ENCODE peak calls at places on chromosome 16, in four cellular contexts. H is upper lobe of right lung, L is HCT116, M is adipocyte. G is an unnamed sample. For H3K27me3, the result is how much of the 10 kb centered on the place peaks cover.

GRCh38 chr16:20875358-20875656 is 24.9 kb downstream of the DCUN1D3 start:
- DNase-seq in H (no peak), L (no peak), M (no peak), G (no peak)

GRCh38 chr16:76784530-76784929 is 406.5 kb upstream of the MON1B start:
- DNase-seq in H (no peak), L (no peak), M (no peak), G (no peak)

GRCh38 chr16:48676836-48677235 is 66.9 kb upstream of the N4BP1 start:
- DNase-seq in H (no peak), L (no peak), M (peak), G (no peak)

GRCh38 chr16:81279375-81279774 is 35.4 kb upstream of the GAN start:
- DNase-seq in H (no peak), L (no peak), M (peak), G (no peak)

GRCh38 chr16:70703041-70703834 is 17.4 kb upstream of the MTSS2 start:
- DNase-seq in H (no peak), L (no peak), M (peak), G (no peak)

GRCh38 chr16:10862432-10862831 is 14.6 kb upstream of the CIITA start:
- DNase-seq in H (peak), L (peak), M (peak), G (no peak)

GRCh38 chr16:16004314-16004749 is 54.9 kb downstream of the ABCC1 start:
- DNase-seq in H (no peak), L (no peak), M (peak), G (no peak)

GRCh38 chr16:68079616-68080344 is 5.4 kb upstream of the NFATC3 start:
- DNase-seq in H (peak), L (no peak), M (no peak), G (peak)

GRCh38 chr16:5214466-5214865 is 116.9 kb upstream of the EEF2KMT start:
- DNase-seq in H (no peak), L (no peak), M (no peak), G (no peak)

GRCh38 chr16:27802664-27803450 is 252.9 kb downstream of the KATNIP start:
- DNase-seq in H (no peak), L (no peak), M (no peak), G (no peak)

GRCh38 chr16:16073884-16074781 is 124.7 kb downstream of the ABCC1 start:
- DNase-seq in H (peak), L (no peak), M (peak), G (no peak)

GRCh38 chr16:17379121-17379571 is 91.6 kb downstream of the XYLT1 start:
- DNase-seq in H (no peak), L (no peak), M (peak), G (no peak)

GRCh38 chr16:46972971-46973456 is 460 bp downstream of the DNAJA2 start:
- DNase-seq in H (peak), L (no peak), M (peak), G (peak)

GRCh38 chr16:11003141-11003540 is 58.8 kb downstream of the CLEC16A start:
- DNase-seq in H (no peak), L (no peak), M (no peak), G (no peak)

GRCh38 chr16:67528870-67529638 is 425 bp downstream of the RIPOR1 start:
- DNase-seq in H (peak), L (no peak), M (peak), G (peak)

GRCh38 chr16:67349172-67349571 is 22.6 kb downstream of the LRRC36 start:
- DNase-seq in H (no peak), L (peak), M (peak), G (no peak)

GRCh38 chr16:49458221-49458620 is 84.6 kb downstream of the C16orf78 start:
- DNase-seq in H (peak), L (no peak), M (no peak), G (peak)

GRCh38 chr16:81752225-81752875 is 26.7 kb upstream of the PLCG2 start:
- DNase-seq in H (peak), L (no peak), M (no peak), G (peak)

GRCh38 chr16:14669776-14670175 is 24.3 kb downstream of the PLA2G10 start:
- DNase-seq in H (peak), L (no peak), M (no peak), G (peak)

GRCh38 chr16:89581861-89582563 is 6.5 kb downstream of the CPNE7 start:
- DNase-seq in H (no peak), L (no peak), M (peak), G (peak)

GRCh38 chr16:58476791-58477190 is 23.2 kb upstream of the NDRG4 start:
- DNase-seq in H (no peak), L (no peak), M (no peak), G (no peak)

GRCh38 chr16:78211951-78212350 is 112.5 kb downstream of the WWOX start:
- DNase-seq in H (peak), L (peak), M (no peak), G (no peak)

GRCh38 chr16:26680671-26681070 is 386.1 kb upstream of the C16orf82 start:
- DNase-seq in H (no peak), L (no peak), M (no peak), G (no peak)

GRCh38 chr16:55045329-55046145 is 114.9 kb downstream of the IRX5 start:
- DNase-seq in H (no peak), L (no peak), M (no peak), G (no peak)

GRCh38 chr16:4733747-4734062 is 366 bp downstream of the ANKS3 start:
- DNase-seq in H (no peak), L (no peak), M (peak), G (no peak)

GRCh38 chr16:66979011-66979717 is 9.2 kb upstream of the CES4A start:
- DNase-seq in H (peak), L (no peak), M (no peak), G (no peak)

GRCh38 chr16:4142268-4142667 is 26.0 kb upstream of the ADCY9 start:
- DNase-seq in H (no peak), L (no peak), M (no peak), G (no peak)

GRCh38 chr16:5349661-5350060 is 252.1 kb upstream of the EEF2KMT start:
- DNase-seq in H (no peak), L (no peak), M (no peak), G (no peak)

GRCh38 chr16:77784441-77785356 is 3.7 kb upstream of the VAT1L start:
- DNase-seq in H (no peak), L (no peak), M (no peak), G (no peak)

GRCh38 chr16:57700801-57701551 is 6.4 kb downstream of the DRC7 start:
- DNase-seq in H (no peak), L (no peak), M (no peak), G (no peak)

DNA sequence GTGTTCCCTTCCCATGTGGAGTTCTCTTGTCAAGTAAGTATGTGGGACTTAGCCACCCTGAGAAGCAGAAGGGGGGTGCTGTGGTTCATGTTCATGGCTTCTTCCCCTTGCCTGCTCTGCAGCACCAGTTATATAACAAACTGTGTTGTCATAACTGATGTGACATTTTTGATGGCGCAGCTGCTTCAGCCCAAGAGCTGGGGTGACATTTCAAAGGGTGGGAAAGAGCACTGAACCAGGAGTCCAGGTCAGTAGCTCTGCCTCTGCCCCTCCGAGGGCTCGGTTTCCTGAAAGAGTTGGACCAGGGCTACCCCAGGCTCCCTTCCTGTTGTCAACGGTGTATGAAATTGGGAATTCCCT is 7.4 kb downstream of the GNAO1 start:
- DNase-seq in H (no peak), L (no peak), M (no peak), G (no peak)
- H3K27me3 ChIP-seq in H (under half), L (under half), M (under half), G (under half)

GRCh38 chr16:30185683-30186421 is 2.5 kb downstream of the CORO1A start:
- DNase-seq in H (peak), L (no peak), M (no peak), G (peak)
- H3K27me3 ChIP-seq in H (under half), L (under half), M (under half), G (under half)

DNA sequence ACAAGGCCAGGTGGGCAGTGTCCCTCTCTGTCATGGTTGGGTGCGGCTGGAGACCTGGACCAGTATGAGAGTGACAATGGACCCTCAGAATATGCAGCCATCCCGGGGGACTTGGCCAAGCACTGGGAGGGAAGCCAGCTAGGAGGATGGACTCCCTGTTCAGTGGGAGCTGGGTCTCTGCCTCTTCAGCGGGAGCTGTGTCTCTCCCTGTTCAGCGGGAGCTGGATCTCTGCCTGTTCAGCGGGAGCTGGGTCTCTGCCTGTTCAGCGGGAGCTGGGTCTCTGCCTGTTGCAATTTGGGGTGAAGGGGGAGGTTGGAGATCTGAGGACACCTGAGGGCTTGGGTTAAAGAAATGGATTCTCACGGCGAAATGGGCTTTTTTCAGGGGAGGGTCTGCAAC is 3.8 kb upstream of the PRSS33 start:
- DNase-seq in H (peak), L (no peak), M (no peak), G (no peak)
- H3K27me3 ChIP-seq in H (under half), L (under half), M (half or more), G (under half)

GRCh38 chr16:84430860-84431259 is 62.5 kb downstream of the ATP2C2 start:
- DNase-seq in H (no peak), L (no peak), M (no peak), G (no peak)

GRCh38 chr16:84438971-84439696 is 65.3 kb downstream of the MEAK7 start:
- DNase-seq in H (no peak), L (no peak), M (no peak), G (no peak)

GRCh38 chr16:84434800-84435199 is 66.5 kb downstream of the ATP2C2 start:
- DNase-seq in H (no peak), L (no peak), M (no peak), G (peak)

GRCh38 chr16:84436196-84436595 is 67.9 kb downstream of the ATP2C2 start:
- DNase-seq in H (no peak), L (no peak), M (no peak), G (no peak)
- H3K27me3 ChIP-seq in H (under half), L (under half), M (under half), G (under half)

GRCh38 chr16:711084-711483 is 3.8 kb upstream of the METRN start:
- DNase-seq in H (no peak), L (no peak), M (no peak), G (no peak)

GRCh38 chr16:709651-710499 is 4.3 kb upstream of the FBXL16 start:
- DNase-seq in H (no peak), L (no peak), M (peak), G (no peak)

GRCh38 chr16:708959-709358 is 3.4 kb upstream of the FBXL16 start:
- DNase-seq in H (no peak), L (no peak), M (no peak), G (no peak)

GRCh38 chr16:711548-712320 is 3.2 kb upstream of the METRN start:
- DNase-seq in H (peak), L (no peak), M (peak), G (peak)

GRCh38 chr16:710500-711075 is 4.3 kb upstream of the METRN start:
- DNase-seq in H (no peak), L (no peak), M (no peak), G (no peak)
- H3K27me3 ChIP-seq in H (half or more), L (under half), M (under half), G (under half)

GRCh38 chr16:1076801-1077576 is 4.4 kb downstream of the SSTR5 start:
- DNase-seq in H (no peak), L (no peak), M (no peak), G (no peak)
- H3K27me3 ChIP-seq in H (half or more), L (under half), M (under half), G (under half)

GRCh38 chr16:86505185-86505898 is 5.0 kb upstream of the FOXF1 start:
- DNase-seq in H (no peak), L (no peak), M (peak), G (no peak)
- H3K27me3 ChIP-seq in H (half or more), L (under half), M (half or more), G (half or more)

DNA sequence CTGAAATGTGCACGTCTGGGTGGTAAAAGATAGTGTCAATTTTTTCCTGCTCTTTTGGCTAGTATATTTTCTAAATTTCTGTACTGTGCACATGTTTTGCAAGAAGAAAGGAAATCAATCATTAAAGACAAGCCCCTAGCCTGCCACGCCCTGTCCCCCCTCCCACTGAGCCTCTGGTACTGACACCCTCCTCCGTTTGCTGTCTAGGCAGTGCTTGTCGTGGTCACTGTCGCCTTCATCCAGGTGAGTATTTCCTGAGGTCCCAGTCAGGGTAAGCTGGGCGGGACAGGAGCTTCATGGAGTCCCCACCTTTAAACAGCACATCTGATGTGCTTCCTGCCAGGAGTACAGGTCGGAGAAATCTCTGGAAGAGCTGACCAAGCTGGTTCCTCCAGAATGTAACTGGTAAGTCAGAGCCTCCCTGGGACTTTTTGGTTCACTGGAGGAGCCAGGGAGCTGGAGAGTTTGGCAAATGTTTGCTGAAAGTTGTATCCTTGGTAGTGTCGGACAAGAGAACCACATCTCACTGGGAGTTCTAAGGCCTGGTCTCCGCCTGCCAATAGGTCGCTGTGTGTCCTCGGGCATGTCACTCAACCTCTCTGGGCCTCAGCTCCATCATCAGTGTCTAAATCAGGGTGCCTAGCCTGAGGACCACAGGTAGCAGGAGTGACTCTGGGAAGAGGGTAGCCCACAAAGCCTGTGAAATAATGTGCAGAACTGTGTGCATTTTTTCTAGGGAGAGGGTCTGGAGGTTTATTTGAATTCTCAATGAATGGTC is 42.2 kb downstream of the ATP2C2 start:
- DNase-seq in H (peak), L (no peak), M (no peak), G (no peak)
- H3K27me3 ChIP-seq in H (under half), L (under half), M (half or more), G (under half)

DNA sequence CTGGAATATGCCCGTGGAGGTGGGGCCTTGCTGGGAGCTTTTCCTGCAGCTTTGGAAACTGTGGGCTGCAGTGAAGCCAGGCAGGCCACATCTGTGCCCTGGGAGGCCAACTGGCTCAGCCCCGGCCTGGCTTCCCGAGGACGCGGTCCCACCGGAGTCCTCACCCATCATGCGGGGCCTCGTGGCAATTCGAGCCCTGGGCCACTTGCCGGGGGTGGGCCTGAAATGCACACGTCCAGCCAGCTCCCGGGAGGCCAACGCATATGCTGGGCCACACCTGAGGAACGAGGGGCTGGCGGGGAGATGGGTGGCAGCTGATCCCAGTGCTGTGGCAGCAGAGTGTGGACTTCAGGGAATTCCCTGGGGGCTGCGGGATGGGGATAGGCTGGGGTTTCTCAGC is 172.4 kb upstream of the GSE1 start:
- DNase-seq in H (no peak), L (no peak), M (no peak), G (no peak)
- H3K27me3 ChIP-seq in H (under half), L (under half), M (under half), G (under half)

DNA sequence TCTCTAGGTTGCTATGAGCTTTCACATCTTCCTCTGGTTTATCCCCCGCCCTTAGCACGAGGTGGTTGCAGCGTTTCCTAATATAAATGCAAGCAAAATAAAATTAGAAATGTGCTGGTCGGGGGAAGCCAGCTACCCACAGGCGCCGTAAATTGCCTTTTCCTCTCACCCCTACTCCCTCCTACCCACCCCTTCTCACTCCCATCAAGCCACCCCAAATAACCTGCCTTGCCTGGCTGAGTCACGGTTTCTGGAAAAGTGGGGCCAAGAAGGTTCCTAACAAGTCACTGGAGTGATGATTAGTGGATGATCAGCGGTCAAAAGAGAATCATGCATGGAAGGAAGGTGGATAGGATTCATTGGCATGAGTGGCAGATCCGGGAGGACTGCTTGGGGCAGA is 120.9 kb upstream of the RBFOX1 start:
- DNase-seq in H (no peak), L (no peak), M (no peak), G (no peak)
- H3K27me3 ChIP-seq in H (under half), L (under half), M (under half), G (under half)